ENCODE peak calls at places on chromosomes 1 and 21, in four cellular contexts. A is cardiac muscle cell; K is CD4-positive, alpha-beta memory T cell; V is mesendoderm. D is an unnamed sample.

GRCh38 chr21:24045775-24046215 is 1561.5 kb downstream of the MRPL39 start:
- DNase-seq in A (peak; percentile 55), K (no peak), V (peak; percentile 42), D (peak; percentile 2)

GRCh38 chr1:32201011-32201855 is 838 bp downstream of the CCDC28B start:
- DNase-seq in A (peak; percentile 74), K (peak; percentile 92), V (peak; percentile 79), D (no peak)

GRCh38 chr1:171742577-171742922 is 685 bp upstream of the VAMP4 start:
- DNase-seq in A (peak; percentile 62), K (peak; percentile 39), V (no peak), D (peak; percentile 34)

GRCh38 chr1:119918301-119918700 is 22.0 kb upstream of the ADAM30 start:
- DNase-seq in A (no peak), K (no peak), V (no peak), D (no peak)

GRCh38 chr1:28640766-28641165 is 2.1 kb downstream of the TAF12 start:
- DNase-seq in A (peak; percentile 10), K (peak; percentile 50), V (peak; percentile 59), D (no peak)

GRCh38 chr1:73998348-73998959 is 199.5 kb downstream of the LRRIQ3 start:
- DNase-seq in A (peak; percentile 43), K (no peak), V (peak; percentile 68), D (peak; percentile 3)

GRCh38 chr1:59422921-59423575 is 126.2 kb downstream of the FGGY start:
- DNase-seq in A (peak; percentile 21), K (no peak), V (no peak), D (no peak)

GRCh38 chr1:71667224-71667623 is 586.4 kb upstream of the ZRANB2 start:
- DNase-seq in A (no peak), K (no peak), V (no peak), D (no peak)

GRCh38 chr1:219350172-219350571 is 176.5 kb downstream of the LYPLAL1 start:
- DNase-seq in A (no peak), K (no peak), V (no peak), D (no peak)

GRCh38 chr1:163188947-163189346 is 13.8 kb downstream of the RGS5 start:
- DNase-seq in A (no peak), K (no peak), V (no peak), D (no peak)

GRCh38 chr1:165843304-165843703 is 15.9 kb downstream of the UCK2 start:
- DNase-seq in A (no peak), K (no peak), V (no peak), D (no peak)

GRCh38 chr1:113804421-113805255 is 7.6 kb downstream of the RSBN1 start:
- DNase-seq in A (no peak), K (no peak), V (peak; percentile 51), D (peak; percentile 75)

GRCh38 chr1:21342961-21343838 is 52.9 kb upstream of the ECE1 start:
- DNase-seq in A (no peak), K (peak; percentile 64), V (no peak), D (no peak)

GRCh38 chr1:226134170-226135058 is 52.1 kb downstream of the ACBD3 start:
- DNase-seq in A (no peak), K (no peak), V (no peak), D (no peak)

GRCh38 chr1:4027492-4028138 is 127.5 kb upstream of the C1orf174 start:
- DNase-seq in A (no peak), K (no peak), V (no peak), D (no peak)

GRCh38 chr1:186112280-186112679 is 262.8 kb downstream of the TPR start:
- DNase-seq in A (no peak), K (no peak), V (peak; percentile 71), D (peak; percentile 9)

GRCh38 chr1:20950689-20951088 is 163.6 kb upstream of the HP1BP3 start:
- DNase-seq in A (no peak), K (no peak), V (no peak), D (no peak)

GRCh38 chr1:45037456-45037855 is 25.4 kb downstream of the UROD start:
- DNase-seq in A (no peak), K (no peak), V (no peak), D (no peak)

GRCh38 chr21:25396135-25396711 is 211.1 kb downstream of the MRPL39 start:
- DNase-seq in A (no peak), K (peak; percentile 46), V (no peak), D (no peak)

GRCh38 chr1:53891021-53891420 is 1.4 kb upstream of the YIPF1 start:
- DNase-seq in A (no peak), K (no peak), V (no peak), D (no peak)

GRCh38 chr1:31376374-31377134 is 3.7 kb upstream of the FABP3 start:
- DNase-seq in A (no peak), K (no peak), V (peak; percentile 89), D (peak; percentile 60)

GRCh38 chr1:55812281-55812680 is 597.1 kb upstream of the USP24 start:
- DNase-seq in A (no peak), K (no peak), V (no peak), D (no peak)

GRCh38 chr1:33818071-33818470 is 45.8 kb upstream of the HMGB4 start:
- DNase-seq in A (no peak), K (no peak), V (peak; percentile 23), D (peak; percentile 12)

GRCh38 chr1:20223659-20224058 is 37.3 kb upstream of the PLA2G2C start:
- DNase-seq in A (no peak), K (no peak), V (peak; percentile 35), D (no peak)

GRCh38 chr21:45820171-45821091 is 161.1 kb upstream of the COL6A1 start:
- DNase-seq in A (peak; percentile 94), K (peak; percentile 66), V (peak; percentile 94), D (peak; percentile 90)

GRCh38 chr1:160189649-160190625 is at the start of gene CASQ1:
- DNase-seq in A (peak; percentile 64), K (no peak), V (no peak), D (no peak)

GRCh38 chr1:67434491-67434890 is 4.3 kb upstream of the SERBP1 start:
- DNase-seq in A (no peak), K (no peak), V (no peak), D (no peak)

GRCh38 chr1:240244968-240245628 is 153.4 kb downstream of the FMN2 start:
- DNase-seq in A (no peak), K (no peak), V (no peak), D (no peak)

GRCh38 chr1:62286778-62287224 is 32.4 kb downstream of the KANK4 start:
- DNase-seq in A (peak; percentile 12), K (no peak), V (peak; percentile 91), D (peak; percentile 27)

DNA sequence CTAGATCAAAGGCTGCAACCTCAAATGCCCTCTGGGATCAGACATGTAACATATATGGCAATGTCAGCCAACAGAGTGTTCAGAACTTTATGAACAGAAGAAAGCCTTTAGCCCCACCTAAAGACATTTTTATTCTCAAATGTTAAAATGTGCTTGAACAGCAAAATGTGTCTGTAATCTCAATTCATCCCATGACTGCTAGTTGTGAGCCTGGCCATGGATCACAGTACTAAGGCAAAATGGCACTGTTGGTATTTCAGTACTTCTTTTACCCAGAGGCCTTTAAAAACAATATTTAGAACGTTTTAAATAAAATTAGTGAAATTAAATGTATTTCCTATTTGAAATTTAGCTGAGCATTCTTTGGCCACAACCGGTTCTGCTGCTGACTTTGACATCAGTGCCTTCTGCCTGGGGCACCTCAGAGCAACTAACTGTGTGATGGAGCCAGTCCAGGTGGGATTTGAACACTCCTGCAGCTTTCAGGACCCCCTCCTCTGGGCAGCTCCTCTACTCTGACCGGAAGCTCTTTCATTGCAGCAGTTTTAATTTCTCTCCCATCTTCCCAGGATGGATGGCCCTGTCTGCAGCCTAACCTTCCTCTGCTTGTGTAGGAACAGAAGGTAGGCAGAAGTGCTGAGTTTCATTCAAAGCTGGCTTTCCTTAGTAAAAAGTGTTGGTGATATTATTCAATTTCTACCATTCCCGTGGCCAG is 68.3 kb upstream of the NFIA start:
- DNase-seq in A (no peak), K (no peak), V (no peak), D (no peak)
- H3K27ac ChIP-seq in A (no peak overlapping the region), K (no peak overlapping the region), V (no peak overlapping the region), D (no peak overlapping the region)

GRCh38 chr1:61152706-61153105 is 70.3 kb downstream of the NFIA start:
- DNase-seq in A (no peak), K (no peak), V (no peak), D (no peak)
- H3K27ac ChIP-seq in A (no peak overlapping the region), K (no peak overlapping the region), V (no peak overlapping the region), D (no peak overlapping the region)

GRCh38 chr1:206708058-206708457 is 23.4 kb downstream of the MAPKAPK2 start:
- DNase-seq in A (no peak), K (no peak), V (no peak), D (no peak)

GRCh38 chr1:206706806-206707205 is 22.1 kb downstream of the MAPKAPK2 start:
- DNase-seq in A (no peak), K (no peak), V (no peak), D (no peak)

GRCh38 chr1:206705187-206705586 is 20.5 kb downstream of the MAPKAPK2 start:
- DNase-seq in A (no peak), K (no peak), V (no peak), D (no peak)

GRCh38 chr1:206705744-206706297 is 21.1 kb downstream of the MAPKAPK2 start:
- DNase-seq in A (no peak), K (no peak), V (no peak), D (no peak)

GRCh38 chr1:206706298-206706791 is 21.6 kb downstream of the MAPKAPK2 start:
- DNase-seq in A (no peak), K (no peak), V (peak; percentile 50), D (no peak)
- H3K27ac ChIP-seq in A (no peak overlapping the region), K (no peak overlapping the region), V (no peak overlapping the region), D (no peak overlapping the region)

GRCh38 chr21:17900990-17901385 is 81.8 kb upstream of the C21orf91 start:
- DNase-seq in A (no peak), K (no peak), V (peak; percentile 54), D (no peak)
- H3K27ac ChIP-seq in A (no peak overlapping the region), K (no peak overlapping the region), V (peak overlapping the region; percentile 45), D (peak overlapping the region; percentile 20)

GRCh38 chr1:8456306-8456912 is 138.5 kb downstream of the SLC45A1 start:
- DNase-seq in A (no peak), K (no peak), V (no peak), D (peak; percentile 48)

GRCh38 chr1:8457771-8458409 is 140.0 kb downstream of the SLC45A1 start:
- DNase-seq in A (no peak), K (no peak), V (no peak), D (no peak)

GRCh38 chr1:8458607-8459006 is 140.7 kb downstream of the SLC45A1 start:
- DNase-seq in A (no peak), K (no peak), V (no peak), D (no peak)

GRCh38 chr1:8455700-8456305 is 137.9 kb downstream of the SLC45A1 start:
- DNase-seq in A (no peak), K (no peak), V (no peak), D (no peak)

DNA sequence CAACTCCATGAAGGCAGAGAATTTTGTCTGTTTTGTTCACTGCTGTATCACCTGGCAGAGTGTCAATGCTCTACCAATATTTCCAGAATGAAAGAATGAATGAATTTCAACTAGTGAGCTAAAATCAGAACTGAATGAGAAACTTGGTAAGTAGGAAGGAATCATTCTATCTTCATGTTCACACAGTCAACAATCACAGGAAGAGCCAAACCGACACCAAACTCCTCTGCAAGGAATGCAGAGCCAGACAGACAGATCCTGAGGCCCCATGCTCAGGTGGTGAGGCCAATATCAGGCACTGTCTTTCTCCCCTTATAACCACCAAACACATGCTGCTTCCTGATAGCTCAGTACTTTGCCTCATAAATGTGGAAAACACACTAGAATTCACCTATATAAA is 139.1 kb downstream of the SLC45A1 start:
- DNase-seq in A (no peak), K (no peak), V (no peak), D (no peak)
- H3K27ac ChIP-seq in A (peak overlapping the region; percentile 25), K (no peak overlapping the region), V (no peak overlapping the region), D (no peak overlapping the region)